ENCODE peak calls at places on chromosomes 16 and 17, in eight cellular contexts. One of them, this sample, is unnamed.
A peak's percentile ranks its signal among the peaks of the same experiment; 100 is the strongest.

GRCh38 chr16:49540836-49541235 is 167.2 kb downstream of the C16orf78 start:
- DNase-seq in left colon: no peak
- DNase-seq in fibroblast of the aortic adventitia: no peak
- DNase-seq in HEK293T: no peak
- DNase-seq in stomach: no peak
- DNase-seq in mucosa of descending colon: no peak
- DNase-seq in stimulated activated CD4-positive, alpha-beta T cell treated with anti-CD3 and anti-CD28 coated beads, Interleukin-1b, Interleukin-23, amount 100 ng/mL, for 24 hours: no peak
- DNase-seq in hypothalamus: no peak
- DNase-seq in this sample: no peak

GRCh38 chr17:9529033-9529748 is 46.4 kb downstream of the STX8 start:
- DNase-seq in left colon: no peak
- DNase-seq in fibroblast of the aortic adventitia: peak; percentile 53
- DNase-seq in HEK293T: peak; percentile 28
- DNase-seq in stomach: no peak
- DNase-seq in mucosa of descending colon: no peak
- DNase-seq in stimulated activated CD4-positive, alpha-beta T cell treated with anti-CD3 and anti-CD28 coated beads, Interleukin-1b, Interleukin-23, amount 100 ng/mL, for 24 hours: no peak
- DNase-seq in hypothalamus: no peak
- DNase-seq in this sample: no peak

GRCh38 chr17:67993998-67994361 is 2.3 kb downstream of the C17orf58 start:
- DNase-seq in left colon: no peak
- DNase-seq in fibroblast of the aortic adventitia: peak; percentile 18
- DNase-seq in HEK293T: peak; percentile 36
- DNase-seq in stomach: no peak
- DNase-seq in mucosa of descending colon: no peak
- DNase-seq in stimulated activated CD4-positive, alpha-beta T cell treated with anti-CD3 and anti-CD28 coated beads, Interleukin-1b, Interleukin-23, amount 100 ng/mL, for 24 hours: no peak
- DNase-seq in hypothalamus: no peak
- DNase-seq in this sample: no peak

GRCh38 chr17:76445697-76446448 is 7.1 kb downstream of the UBE2O start:
- DNase-seq in left colon: no peak
- DNase-seq in fibroblast of the aortic adventitia: no peak
- DNase-seq in HEK293T: no peak
- DNase-seq in stomach: no peak
- DNase-seq in mucosa of descending colon: no peak
- DNase-seq in stimulated activated CD4-positive, alpha-beta T cell treated with anti-CD3 and anti-CD28 coated beads, Interleukin-1b, Interleukin-23, amount 100 ng/mL, for 24 hours: no peak
- DNase-seq in hypothalamus: no peak
- DNase-seq in this sample: no peak

GRCh38 chr16:27169511-27170071 is 33.7 kb upstream of the KDM8 start:
- DNase-seq in left colon: peak; percentile 24
- DNase-seq in fibroblast of the aortic adventitia: peak; percentile 94
- DNase-seq in HEK293T: no peak
- DNase-seq in stomach: peak; percentile 40
- DNase-seq in mucosa of descending colon: no peak
- DNase-seq in stimulated activated CD4-positive, alpha-beta T cell treated with anti-CD3 and anti-CD28 coated beads, Interleukin-1b, Interleukin-23, amount 100 ng/mL, for 24 hours: no peak
- DNase-seq in hypothalamus: no peak
- DNase-seq in this sample: peak; percentile 20

GRCh38 chr17:37571674-37572073 is 37.5 kb downstream of the SYNRG start:
- DNase-seq in left colon: no peak
- DNase-seq in fibroblast of the aortic adventitia: peak; percentile 1
- DNase-seq in HEK293T: no peak
- DNase-seq in stomach: no peak
- DNase-seq in mucosa of descending colon: no peak
- DNase-seq in stimulated activated CD4-positive, alpha-beta T cell treated with anti-CD3 and anti-CD28 coated beads, Interleukin-1b, Interleukin-23, amount 100 ng/mL, for 24 hours: no peak
- DNase-seq in hypothalamus: no peak
- DNase-seq in this sample: no peak

GRCh38 chr17:80414508-80414802 is 512 bp upstream of the ENDOV start:
- DNase-seq in left colon: no peak
- DNase-seq in fibroblast of the aortic adventitia: no peak
- DNase-seq in HEK293T: peak; percentile 8
- DNase-seq in stomach: no peak
- DNase-seq in mucosa of descending colon: no peak
- DNase-seq in stimulated activated CD4-positive, alpha-beta T cell treated with anti-CD3 and anti-CD28 coated beads, Interleukin-1b, Interleukin-23, amount 100 ng/mL, for 24 hours: no peak
- DNase-seq in hypothalamus: no peak
- DNase-seq in this sample: no peak

GRCh38 chr17:35723735-35724134 is 7.7 kb upstream of the RASL10B start:
- DNase-seq in left colon: no peak
- DNase-seq in fibroblast of the aortic adventitia: no peak
- DNase-seq in HEK293T: no peak
- DNase-seq in stomach: no peak
- DNase-seq in mucosa of descending colon: no peak
- DNase-seq in stimulated activated CD4-positive, alpha-beta T cell treated with anti-CD3 and anti-CD28 coated beads, Interleukin-1b, Interleukin-23, amount 100 ng/mL, for 24 hours: no peak
- DNase-seq in hypothalamus: no peak
- DNase-seq in this sample: no peak

GRCh38 chr17:37291351-37291750 is 84.4 kb upstream of the C17orf78 start:
- DNase-seq in left colon: no peak
- DNase-seq in fibroblast of the aortic adventitia: no peak
- DNase-seq in HEK293T: no peak
- DNase-seq in stomach: no peak
- DNase-seq in mucosa of descending colon: no peak
- DNase-seq in stimulated activated CD4-positive, alpha-beta T cell treated with anti-CD3 and anti-CD28 coated beads, Interleukin-1b, Interleukin-23, amount 100 ng/mL, for 24 hours: no peak
- DNase-seq in hypothalamus: no peak
- DNase-seq in this sample: no peak

GRCh38 chr16:8572919-8573724 is 17.2 kb downstream of the TMEM114 start:
- DNase-seq in left colon: no peak
- DNase-seq in fibroblast of the aortic adventitia: peak; percentile 65
- DNase-seq in HEK293T: peak; percentile 39
- DNase-seq in stomach: no peak
- DNase-seq in mucosa of descending colon: no peak
- DNase-seq in stimulated activated CD4-positive, alpha-beta T cell treated with anti-CD3 and anti-CD28 coated beads, Interleukin-1b, Interleukin-23, amount 100 ng/mL, for 24 hours: no peak
- DNase-seq in hypothalamus: peak; percentile 4
- DNase-seq in this sample: no peak

GRCh38 chr17:60157487-60158040 is 7.8 kb downstream of the CA4 start:
- DNase-seq in left colon: no peak
- DNase-seq in fibroblast of the aortic adventitia: no peak
- DNase-seq in HEK293T: no peak
- DNase-seq in stomach: no peak
- DNase-seq in mucosa of descending colon: peak; percentile 22
- DNase-seq in stimulated activated CD4-positive, alpha-beta T cell treated with anti-CD3 and anti-CD28 coated beads, Interleukin-1b, Interleukin-23, amount 100 ng/mL, for 24 hours: no peak
- DNase-seq in hypothalamus: no peak
- DNase-seq in this sample: no peak

GRCh38 chr16:3106205-3106928 is 6.0 kb upstream of the ZNF205 start:
- DNase-seq in left colon: peak; percentile 94
- DNase-seq in fibroblast of the aortic adventitia: peak; percentile 86
- DNase-seq in HEK293T: peak; percentile 96
- DNase-seq in stomach: peak; percentile 95
- DNase-seq in mucosa of descending colon: peak; percentile 95
- DNase-seq in stimulated activated CD4-positive, alpha-beta T cell treated with anti-CD3 and anti-CD28 coated beads, Interleukin-1b, Interleukin-23, amount 100 ng/mL, for 24 hours: peak; percentile 76
- DNase-seq in hypothalamus: peak; percentile 86
- DNase-seq in this sample: peak; percentile 47

GRCh38 chr17:50668025-50668837 is 33.5 kb downstream of the ABCC3 start:
- DNase-seq in left colon: no peak
- DNase-seq in fibroblast of the aortic adventitia: peak; percentile 35
- DNase-seq in HEK293T: no peak
- DNase-seq in stomach: no peak
- DNase-seq in mucosa of descending colon: peak; percentile 21
- DNase-seq in stimulated activated CD4-positive, alpha-beta T cell treated with anti-CD3 and anti-CD28 coated beads, Interleukin-1b, Interleukin-23, amount 100 ng/mL, for 24 hours: no peak
- DNase-seq in hypothalamus: no peak
- DNase-seq in this sample: no peak

GRCh38 chr17:40464392-40464855 is 21.2 kb downstream of the IGFBP4 start:
- DNase-seq in left colon: no peak
- DNase-seq in fibroblast of the aortic adventitia: no peak
- DNase-seq in HEK293T: no peak
- DNase-seq in stomach: no peak
- DNase-seq in mucosa of descending colon: no peak
- DNase-seq in stimulated activated CD4-positive, alpha-beta T cell treated with anti-CD3 and anti-CD28 coated beads, Interleukin-1b, Interleukin-23, amount 100 ng/mL, for 24 hours: no peak
- DNase-seq in hypothalamus: no peak
- DNase-seq in this sample: no peak

GRCh38 chr17:27458524-27458908 is 2.3 kb downstream of the KSR1 start:
- DNase-seq in left colon: no peak
- DNase-seq in fibroblast of the aortic adventitia: no peak
- DNase-seq in HEK293T: no peak
- DNase-seq in stomach: no peak
- DNase-seq in mucosa of descending colon: no peak
- DNase-seq in stimulated activated CD4-positive, alpha-beta T cell treated with anti-CD3 and anti-CD28 coated beads, Interleukin-1b, Interleukin-23, amount 100 ng/mL, for 24 hours: no peak
- DNase-seq in hypothalamus: no peak
- DNase-seq in this sample: peak; percentile 43

GRCh38 chr17:65749479-65749878 is 188.0 kb upstream of the AXIN2 start:
- DNase-seq in left colon: no peak
- DNase-seq in fibroblast of the aortic adventitia: peak; percentile 67
- DNase-seq in HEK293T: no peak
- DNase-seq in stomach: no peak
- DNase-seq in mucosa of descending colon: no peak
- DNase-seq in stimulated activated CD4-positive, alpha-beta T cell treated with anti-CD3 and anti-CD28 coated beads, Interleukin-1b, Interleukin-23, amount 100 ng/mL, for 24 hours: no peak
- DNase-seq in hypothalamus: no peak
- DNase-seq in this sample: no peak

GRCh38 chr16:52545544-52546262 is 1.2 kb downstream of the TOX3 start:
- DNase-seq in left colon: peak; percentile 39
- DNase-seq in fibroblast of the aortic adventitia: no peak
- DNase-seq in HEK293T: no peak
- DNase-seq in stomach: no peak
- DNase-seq in mucosa of descending colon: peak; percentile 53
- DNase-seq in stimulated activated CD4-positive, alpha-beta T cell treated with anti-CD3 and anti-CD28 coated beads, Interleukin-1b, Interleukin-23, amount 100 ng/mL, for 24 hours: no peak
- DNase-seq in hypothalamus: no peak
- DNase-seq in this sample: no peak

GRCh38 chr17:4175921-4176802 is 33.2 kb downstream of the CYB5D2 start:
- DNase-seq in left colon: no peak
- DNase-seq in fibroblast of the aortic adventitia: no peak
- DNase-seq in HEK293T: no peak
- DNase-seq in stomach: no peak
- DNase-seq in mucosa of descending colon: no peak
- DNase-seq in stimulated activated CD4-positive, alpha-beta T cell treated with anti-CD3 and anti-CD28 coated beads, Interleukin-1b, Interleukin-23, amount 100 ng/mL, for 24 hours: no peak
- DNase-seq in hypothalamus: no peak
- DNase-seq in this sample: no peak

GRCh38 chr17:13329421-13329820 is 272.3 kb downstream of the HS3ST3A1 start:
- DNase-seq in left colon: no peak
- DNase-seq in fibroblast of the aortic adventitia: no peak
- DNase-seq in HEK293T: no peak
- DNase-seq in stomach: no peak
- DNase-seq in mucosa of descending colon: no peak
- DNase-seq in stimulated activated CD4-positive, alpha-beta T cell treated with anti-CD3 and anti-CD28 coated beads, Interleukin-1b, Interleukin-23, amount 100 ng/mL, for 24 hours: no peak
- DNase-seq in hypothalamus: no peak
- DNase-seq in this sample: no peak

GRCh38 chr17:76888661-76889060 is 20.5 kb downstream of the MGAT5B start:
- DNase-seq in left colon: no peak
- DNase-seq in fibroblast of the aortic adventitia: no peak
- DNase-seq in HEK293T: no peak
- DNase-seq in stomach: no peak
- DNase-seq in mucosa of descending colon: no peak
- DNase-seq in stimulated activated CD4-positive, alpha-beta T cell treated with anti-CD3 and anti-CD28 coated beads, Interleukin-1b, Interleukin-23, amount 100 ng/mL, for 24 hours: no peak
- DNase-seq in hypothalamus: no peak
- DNase-seq in this sample: no peak